ENCODE peak calls at places on chromosome 2, in four cellular contexts. E is iPS-NIHi11; I is stimulated activated CD4-positive, alpha-beta T cell treated with anti-CD3 and anti-CD28 coated beads, Interleukin-12 subunit alpha, Interleukin-12 subunit beta, amount 100 ng/mL, for 24 hours; C is RWPE1. J is an unnamed sample.

GRCh38 chr2:200786826-200787225 is 24.9 kb upstream of the BZW1 start:
- DNase-seq in I (no peak), E (no peak), C (peak; percentile 52), J (no peak)

GRCh38 chr2:72913531-72914225 is 3.6 kb upstream of the EMX1 start:
- DNase-seq in C (no peak), I (no peak), E (no peak), J (no peak)

GRCh38 chr2:44839370-44839769 is 102.1 kb upstream of the SIX3 start:
- DNase-seq in I (no peak), C (no peak), E (no peak), J (no peak)

GRCh38 chr2:133122529-133122928 is 445.7 kb downstream of the NCKAP5 start:
- DNase-seq in E (no peak), I (no peak), C (no peak), J (no peak)

GRCh38 chr2:190819835-190820234 is 60.8 kb upstream of the GLS start:
- DNase-seq in I (no peak), E (no peak), C (no peak), J (no peak)

GRCh38 chr2:37414470-37414949 is 70.1 kb downstream of the QPCT start:
- DNase-seq in C (peak; percentile 63), E (peak; percentile 69), I (no peak), J (no peak)

GRCh38 chr2:73250872-73251846 is 17.1 kb downstream of the CCT7 start:
- DNase-seq in E (no peak), I (no peak), C (no peak), J (no peak)

GRCh38 chr2:64987001-64987962 is 1.9 kb upstream of the SLC1A4 start:
- DNase-seq in C (peak; percentile 38), I (no peak), E (no peak), J (no peak)

GRCh38 chr2:234305846-234306245 is 191.0 kb downstream of the ARL4C start:
- DNase-seq in I (no peak), E (no peak), C (no peak), J (no peak)

GRCh38 chr2:176447616-176448015 is 178.4 kb downstream of the MTX2 start:
- DNase-seq in C (no peak), E (no peak), I (no peak), J (no peak)

GRCh38 chr2:216740557-216741222 is 45.3 kb upstream of the IGFBP5 start:
- DNase-seq in E (no peak), I (no peak), C (no peak), J (no peak)

GRCh38 chr2:142974288-142975024 is 97.0 kb downstream of the KYNU start:
- DNase-seq in I (no peak), E (peak; percentile 11), C (no peak), J (no peak)

GRCh38 chr2:199819746-199820145 is 31.2 kb downstream of the FTCDNL1 start:
- DNase-seq in I (no peak), C (no peak), E (no peak), J (no peak)

GRCh38 chr2:20960003-20960402 is 83.9 kb downstream of the APOB start:
- DNase-seq in C (no peak), E (no peak), I (no peak), J (no peak)

GRCh38 chr2:145431181-145431951 is 911.4 kb upstream of the ZEB2 start:
- DNase-seq in C (no peak), E (peak; percentile 29), I (no peak), J (no peak)

GRCh38 chr2:9752441-9753275 is 90.6 kb upstream of the TAF1B start:
- DNase-seq in E (no peak), I (peak; percentile 88), C (peak; percentile 97), J (no peak)

GRCh38 chr2:168678153-168678853 is 124.1 kb upstream of the NOSTRIN start:
- DNase-seq in C (no peak), I (no peak), E (no peak), J (peak; percentile 71)

GRCh38 chr2:143681006-143681405 is 551.8 kb downstream of the ARHGAP15 start:
- DNase-seq in I (no peak), C (no peak), E (no peak), J (no peak)

GRCh38 chr2:23435250-23436035 is 50.5 kb downstream of the KLHL29 start:
- DNase-seq in C (no peak), E (no peak), I (no peak), J (no peak)

GRCh38 chr2:143476421-143477084 is 347.3 kb downstream of the ARHGAP15 start:
- DNase-seq in E (no peak), C (no peak), I (no peak), J (no peak)

GRCh38 chr2:188320861-188321260 is 29.2 kb downstream of the GULP1 start:
- DNase-seq in C (no peak), E (no peak), I (no peak), J (no peak)

GRCh38 chr2:85435220-85435958 is 16.9 kb downstream of the SH2D6 start:
- DNase-seq in C (no peak), E (no peak), I (no peak), J (no peak)

GRCh38 chr2:206353685-206354084 is 79.2 kb downstream of the ZDBF2 start:
- DNase-seq in I (no peak), C (no peak), E (no peak), J (no peak)

GRCh38 chr2:15674637-15675455 is 83.2 kb downstream of the DDX1 start:
- DNase-seq in I (no peak), E (peak; percentile 37), C (peak; percentile 37), J (no peak)

GRCh38 chr2:143296089-143296488 is 166.9 kb downstream of the ARHGAP15 start:
- DNase-seq in I (no peak), C (no peak), E (no peak), J (no peak)

GRCh38 chr2:75915851-75916634 is 205.3 kb upstream of the GCFC2 start:
- DNase-seq in I (no peak), E (no peak), C (no peak), J (no peak)

GRCh38 chr2:240465268-240465764 is 29.9 kb downstream of the GPC1 start:
- DNase-seq in E (no peak), I (no peak), C (no peak), J (peak; percentile 21)